ENCODE peak calls at places on chromosomes 11 and 22, in seven cellular contexts. K is CD8-positive, alpha-beta T cell; P is spleen; L is GM12865; I is RWPE1; H is K562; J is gastrocnemius medialis. F is an unnamed sample.

GRCh38 chr11:71204748-71205664 is 47.4 kb downstream of the SHANK2 start:
- DNase-seq in J (no peak), K (no peak), H (no peak), I (no peak), P (peak; percentile 63), L (no peak), F (no peak)

GRCh38 chr22:36457688-36458450 is 23.6 kb downstream of the TXN2 start:
- DNase-seq in I (no peak), H (no peak), J (no peak), K (no peak), L (no peak), P (peak; percentile 81), F (no peak)

GRCh38 chr11:1516273-1517067 is 29.9 kb upstream of the MOB2 start:
- DNase-seq in H (no peak), I (no peak), L (no peak), P (peak; percentile 41), J (no peak), K (no peak), F (no peak)

GRCh38 chr11:98307827-98308491 is 712.8 kb upstream of the CNTN5 start:
- DNase-seq in K (no peak), P (no peak), J (no peak), H (peak; percentile 25), I (no peak), L (no peak), F (no peak)

GRCh38 chr11:108498816-108499408 is 728 bp upstream of the POGLUT3 start:
- DNase-seq in P (no peak), L (no peak), I (no peak), H (no peak), K (no peak), J (no peak), F (no peak)

GRCh38 chr11:34650528-34650927 is 29.6 kb downstream of the EHF start:
- DNase-seq in P (no peak), K (peak; percentile 72), H (no peak), I (no peak), J (no peak), L (peak; percentile 94), F (peak; percentile 73)

GRCh38 chr11:67062526-67063373 is 6.1 kb downstream of the RHOD start:
- DNase-seq in J (no peak), I (peak; percentile 85), L (no peak), P (no peak), K (no peak), H (no peak), F (no peak)

GRCh38 chr11:1937616-1938342 is 9.4 kb upstream of the MRPL23 start:
- DNase-seq in K (peak; percentile 4), P (peak; percentile 62), J (peak; percentile 1), L (no peak), H (no peak), I (no peak), F (no peak)

GRCh38 chr11:123251656-123252344 is 56.8 kb upstream of the CLMP start:
- DNase-seq in J (no peak), P (no peak), I (no peak), L (no peak), H (no peak), K (no peak), F (no peak)

GRCh38 chr11:117856252-117856651 is 20.2 kb downstream of the FXYD6 start:
- DNase-seq in L (no peak), H (no peak), P (no peak), J (no peak), K (no peak), I (no peak), F (no peak)

GRCh38 chr11:70816156-70816678 is 417.9 kb downstream of the CTTN start:
- DNase-seq in P (no peak), L (no peak), H (no peak), K (no peak), J (no peak), I (no peak), F (no peak)

GRCh38 chr11:47847892-47848635 is at the start of gene NUP160:
- DNase-seq in P (peak; percentile 98), K (peak; percentile 88), L (peak; percentile 83), H (peak; percentile 90), I (peak; percentile 78), J (peak; percentile 65), F (peak; percentile 91)

GRCh38 chr11:34345991-34346480 is 11.8 kb downstream of the ABTB2 start:
- DNase-seq in I (no peak), H (no peak), L (no peak), K (no peak), J (peak; percentile 72), P (no peak), F (no peak)

GRCh38 chr22:45604239-45604711 is 67.4 kb upstream of the ATXN10 start:
- DNase-seq in P (no peak), J (no peak), K (no peak), L (no peak), H (no peak), I (peak; percentile 41), F (no peak)

GRCh38 chr22:32623943-32624342 is 149.3 kb downstream of the FBXO7 start:
- DNase-seq in H (no peak), P (no peak), K (no peak), L (no peak), I (no peak), J (peak; percentile 47), F (no peak)

GRCh38 chr11:27064086-27064485 is 23.5 kb downstream of the BBOX1 start:
- DNase-seq in I (no peak), P (no peak), J (no peak), L (no peak), K (no peak), H (no peak), F (no peak)

GRCh38 chr11:6413791-6414231 is 5.1 kb downstream of the APBB1 start:
- DNase-seq in P (no peak), J (no peak), I (no peak), K (peak; percentile 68), H (peak; percentile 42), L (no peak), F (no peak)

GRCh38 chr11:8766043-8766992 is 83.7 kb downstream of the RPL27A start:
- DNase-seq in I (no peak), K (no peak), P (no peak), L (no peak), H (no peak), J (no peak), F (no peak)

GRCh38 chr11:75773595-75774353 is 5.2 kb downstream of the DGAT2 start:
- DNase-seq in H (no peak), J (no peak), L (peak; percentile 93), P (peak; percentile 81), K (no peak), I (no peak), F (peak; percentile 85)

GRCh38 chr22:25572708-25573161 is 8.3 kb downstream of the GRK3 start:
- DNase-seq in I (no peak), J (no peak), L (peak; percentile 77), K (no peak), P (no peak), H (no peak), F (peak; percentile 43)

GRCh38 chr11:44589301-44589700 is 23.8 kb downstream of the CD82 start:
- DNase-seq in H (no peak), I (no peak), K (no peak), L (no peak), J (no peak), P (no peak), F (no peak)

GRCh38 chr22:24289781-24290181 is 19.1 kb downstream of the SPECC1L start:
- DNase-seq in L (peak; percentile 54), H (peak; percentile 34), I (no peak), K (no peak), J (no peak), P (no peak), F (peak; percentile 10)

GRCh38 chr11:4072668-4073285 is 21.8 kb upstream of the RRM1 start:
- DNase-seq in K (peak; percentile 56), H (peak; percentile 72), J (peak; percentile 55), L (peak; percentile 84), P (no peak), I (peak; percentile 67), F (peak; percentile 62)

GRCh38 chr22:46701262-46701661 is 36.8 kb downstream of the CERK start:
- DNase-seq in K (no peak), H (no peak), J (no peak), I (no peak), P (no peak), L (no peak), F (no peak)
- TF ChIP-seq CTCF in K (no peak), H (no peak), J (no peak), I (no peak), P (no peak), L (no peak), F (no peak)

DNA sequence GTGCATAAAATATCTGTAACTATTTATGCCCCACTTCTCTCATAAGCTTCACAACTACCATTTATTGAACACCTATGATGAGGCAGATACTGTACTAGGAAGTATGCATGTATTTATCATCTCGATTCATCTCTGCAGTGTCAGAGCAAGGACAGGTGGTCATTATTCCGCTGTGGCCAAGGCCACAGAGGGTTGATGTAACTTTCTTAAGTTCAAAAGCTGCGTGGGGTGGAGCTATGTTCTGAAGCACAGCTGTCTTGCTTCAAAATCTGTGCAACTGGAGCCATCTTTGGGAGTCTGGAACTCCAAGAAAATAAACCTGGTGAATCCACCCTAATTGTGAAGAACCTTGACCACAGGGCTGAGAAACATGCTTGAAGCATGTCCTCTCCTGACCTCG is 60.2 kb upstream of the HMGXB4 start:
- DNase-seq in K (no peak), I (no peak), J (no peak), P (no peak), L (peak; percentile 9), H (no peak), F (no peak)
- TF ChIP-seq CTCF in K (no peak), I (no peak), J (no peak), P (no peak), L (no peak), H (no peak), F (no peak)

DNA sequence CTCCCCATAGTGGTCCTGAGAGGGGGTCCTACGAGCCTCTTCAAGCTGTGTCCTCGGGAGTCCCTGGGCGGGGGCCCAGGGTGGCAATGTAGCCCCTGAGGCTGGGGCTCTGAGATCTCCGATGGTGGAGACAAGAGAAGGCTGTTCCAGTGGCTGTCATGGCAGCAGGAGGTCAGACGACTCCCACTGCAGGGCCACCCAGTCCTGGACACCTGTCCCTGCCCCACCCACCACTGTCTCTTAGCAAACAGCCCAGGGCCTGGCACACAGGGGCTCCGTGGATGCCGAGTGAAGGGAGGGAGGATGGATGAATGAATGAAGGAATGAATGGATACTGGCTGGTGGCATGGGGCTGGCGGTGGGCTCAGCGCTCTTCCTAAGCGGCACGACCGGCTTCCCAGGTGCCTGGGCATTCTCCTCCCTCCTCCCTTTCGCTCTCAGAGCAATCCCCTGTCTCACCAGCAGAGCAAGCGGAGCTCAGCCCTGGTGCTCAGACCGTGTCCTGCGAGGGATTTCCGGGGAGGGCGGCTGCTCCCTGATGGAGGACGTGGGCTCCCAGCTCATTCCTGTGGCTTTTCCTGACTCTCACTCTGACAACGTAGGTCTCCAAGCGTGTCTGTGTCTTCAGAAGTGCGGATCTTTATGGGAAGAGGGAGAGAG is 1272.7 kb downstream of the BRD1 start:
- DNase-seq in L (no peak), P (no peak), K (no peak), J (no peak), H (no peak), I (no peak), F (no peak)
- TF ChIP-seq CTCF in L (no peak), P (no peak), K (no peak), J (no peak), H (no peak), I (no peak), F (no peak)

DNA sequence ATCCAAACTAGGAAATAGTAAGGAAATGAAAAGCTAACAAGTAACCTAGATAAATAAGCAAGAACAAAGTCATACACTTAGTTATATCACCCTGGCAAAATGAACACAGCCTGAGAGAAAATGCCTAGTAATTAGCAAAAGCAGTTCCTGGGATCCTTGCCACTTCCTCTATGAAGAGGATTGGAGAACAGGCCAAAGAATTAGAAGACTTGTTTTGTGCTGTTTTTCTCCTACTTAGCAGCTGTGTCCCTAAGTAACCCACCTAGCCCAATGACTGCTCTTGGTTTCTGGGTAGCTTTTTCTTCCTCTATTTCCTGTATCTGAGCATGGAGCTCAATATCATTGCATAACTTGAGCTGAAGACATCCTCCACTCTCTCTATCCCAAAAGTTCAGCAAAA is 713.9 kb downstream of the ETS1 start:
- DNase-seq in J (no peak), I (no peak), H (no peak), K (no peak), L (no peak), P (no peak), F (no peak)
- TF ChIP-seq CTCF in J (no peak), I (no peak), H (no peak), K (no peak), L (no peak), P (no peak), F (no peak)